ENCODE peak calls at places on chromosomes 16 and 17, in nine cellular contexts. D is hepatic stellate cell; E is activated CD4-positive, alpha-beta T cell treated with anti-CD3 and anti-CD28 coated beads, Interleukin-2, amount 50 U/mL, for 1 hour; J is fibroblast of lung; P is activated T-helper 1 cell treated with anti-CD3 and anti-CD28 coated beads, Interleukin-2, amount 50 U/mL, for 16 hours; A is heart right ventricle; M is skeletal muscle cell; U is activated CD8-positive, alpha-beta T cell treated with anti-CD3 and anti-CD28 coated beads for 36 hours; C is cardiac fibroblast. Y is an unnamed sample.

GRCh38 chr16:2275476-2276450 is 7.8 kb upstream of the RNPS1 start:
- DNase-seq in D (no peak), E (no peak), J (no peak), P (no peak), A (peak; percentile 64), M (no peak), U (no peak), C (no peak), Y (no peak)

GRCh38 chr16:25135239-25135878 is 23.8 kb downstream of the LCMT1 start:
- DNase-seq in D (peak; percentile 38), E (no peak), J (peak; percentile 52), P (no peak), A (no peak), M (peak; percentile 12), U (no peak), C (peak; percentile 68), Y (no peak)

GRCh38 chr16:82192665-82193064 is 22.6 kb upstream of the MPHOSPH6 start:
- DNase-seq in D (peak; percentile 10), E (no peak), J (peak; percentile 62), P (no peak), A (no peak), M (peak; percentile 52), U (peak; percentile 68), C (peak; percentile 94), Y (peak; percentile 7)

GRCh38 chr17:50785126-50785525 is 17.8 kb upstream of the ANKRD40CL start:
- DNase-seq in D (no peak), E (no peak), J (no peak), P (no peak), A (no peak), M (no peak), U (no peak), C (no peak), Y (no peak)

GRCh38 chr17:57444632-57445031 is 188.3 kb downstream of the MSI2 start:
- DNase-seq in D (no peak), E (no peak), J (no peak), P (no peak), A (no peak), M (no peak), U (no peak), C (no peak), Y (no peak)

GRCh38 chr16:66964049-66964448 is 3.0 kb downstream of the CES3 start:
- DNase-seq in D (no peak), E (no peak), J (no peak), P (no peak), A (no peak), M (no peak), U (no peak), C (no peak), Y (no peak)

GRCh38 chr16:4386452-4386813 is 14.8 kb downstream of the VASN start:
- DNase-seq in D (peak; percentile 77), E (no peak), J (no peak), P (no peak), A (no peak), M (no peak), U (no peak), C (peak; percentile 55), Y (no peak)

GRCh38 chr16:56425439-56425832 is at the start of gene AMFR:
- DNase-seq in D (peak; percentile 86), E (peak; percentile 58), J (peak; percentile 79), P (peak; percentile 14), A (peak; percentile 58), M (peak; percentile 38), U (peak; percentile 61), C (peak; percentile 75), Y (peak; percentile 48)

Y was measured in stimulated activated naive CD4-positive, alpha-beta T cell treated with Interleukin-2 at 50 U/mL for 16 hours.